ENCODE peak calls at places on chromosome 4, in eight cellular contexts. N is iris pigment epithelial cell, S is HFFc6, V is PC-3, L is ELR, Q is lower lobe of right lung, O is WTC11, W is fibroblast of mammary gland. T is an unnamed sample.

GRCh38 chr4:102809190-102809589 is 18.2 kb downstream of the UBE2D3 start:
- DNase-seq in W (no peak), N (no peak), V (no peak), O (no peak), L (no peak), Q (no peak), S (no peak), T (no peak)

GRCh38 chr4:104677122-104677521 is 182.4 kb upstream of the CXXC4 start:
- DNase-seq in V (no peak), O (no peak), N (no peak), W (no peak), L (no peak), S (no peak), Q (no peak), T (no peak)

GRCh38 chr4:75745192-75745591 is 20.8 kb downstream of the USO1 start:
- DNase-seq in L (peak), S (peak), V (no peak), O (no peak), Q (no peak), W (peak), N (peak), T (no peak)

GRCh38 chr4:80610845-80611244 is 275.3 kb downstream of the CFAP299 start:
- DNase-seq in O (no peak), W (peak), V (no peak), Q (no peak), N (peak), L (peak), S (peak), T (peak)

GRCh38 chr4:20825493-20825892 is 125.2 kb downstream of the PACRGL start:
- DNase-seq in S (no peak), V (no peak), N (no peak), W (no peak), Q (no peak), L (no peak), O (no peak), T (no peak)

GRCh38 chr4:140395668-140396067 is 22.2 kb downstream of the SCOC start:
- DNase-seq in W (peak), Q (no peak), V (peak), L (no peak), N (no peak), S (no peak), O (no peak), T (peak)

GRCh38 chr4:8907596-8908205 is 36.1 kb upstream of the HMX1 start:
- DNase-seq in Q (peak), S (no peak), V (no peak), L (no peak), W (no peak), O (no peak), N (no peak), T (no peak)

GRCh38 chr4:85092943-85093342 is 126.5 kb upstream of the WDFY3 start:
- DNase-seq in W (no peak), N (no peak), O (no peak), Q (no peak), L (no peak), S (no peak), V (no peak), T (peak)

GRCh38 chr4:37008199-37008598 is 236.3 kb upstream of the NWD2 start:
- DNase-seq in Q (no peak), S (no peak), L (no peak), V (peak), N (peak), O (no peak), W (no peak), T (peak)

GRCh38 chr4:90979551-90979950 is 852.4 kb downstream of the CCSER1 start:
- DNase-seq in Q (no peak), O (no peak), N (no peak), V (no peak), W (no peak), L (no peak), S (no peak), T (peak)

GRCh38 chr4:76950846-76951321 is 1.3 kb downstream of the SEPTIN11 start:
- DNase-seq in N (peak), O (no peak), L (peak), W (peak), S (peak), V (peak), Q (peak), T (peak)

GRCh38 chr4:98506462-98507132 is 151.8 kb downstream of the TSPAN5 start:
- DNase-seq in W (no peak), L (peak), Q (no peak), V (no peak), S (no peak), N (no peak), O (peak), T (peak)

GRCh38 chr4:109256847-109257246 is 45.6 kb downstream of the COL25A1 start:
- DNase-seq in O (no peak), L (no peak), N (no peak), S (no peak), W (no peak), V (no peak), Q (no peak), T (no peak)

GRCh38 chr4:76301068-76301774 is 5.3 kb upstream of the STBD1 start:
- DNase-seq in Q (no peak), V (peak), N (peak), W (peak), L (peak), S (peak), O (no peak), T (peak)

GRCh38 chr4:152981842-152982241 is 45.7 kb downstream of the FHDC1 start:
- DNase-seq in N (no peak), Q (no peak), W (no peak), S (no peak), V (no peak), O (no peak), L (no peak), T (no peak)

GRCh38 chr4:145805490-145805889 is 125.5 kb downstream of the C4orf51 start:
- DNase-seq in O (peak), N (peak), W (no peak), V (no peak), L (peak), Q (no peak), S (no peak), T (no peak)

GRCh38 chr4:110629780-110630500 is 7.1 kb upstream of the PITX2 start:
- DNase-seq in V (no peak), W (no peak), O (no peak), Q (no peak), N (peak), L (no peak), S (no peak), T (no peak)

GRCh38 chr4:157217708-157218107 is 2.8 kb upstream of the GRIA2 start:
- DNase-seq in L (peak), N (peak), O (no peak), S (no peak), W (peak), V (peak), Q (no peak), T (peak)

GRCh38 chr4:114512595-114513295 is 85.9 kb upstream of the UGT8 start:
- DNase-seq in L (peak), W (no peak), S (no peak), V (peak), O (no peak), N (no peak), Q (no peak), T (peak)

GRCh38 chr4:8410641-8411271 is 29.8 kb downstream of the ACOX3 start:
- DNase-seq in V (peak), S (peak), Q (peak), W (peak), N (peak), O (peak), L (peak), T (peak)

GRCh38 chr4:150342945-150343344 is 239.0 kb upstream of the MAB21L2 start:
- DNase-seq in S (no peak), O (no peak), L (no peak), W (no peak), N (no peak), V (no peak), Q (no peak), T (no peak)

GRCh38 chr4:79576480-79576803 is 168.4 kb upstream of the GK2 start:
- DNase-seq in L (peak), V (peak), Q (no peak), O (no peak), S (no peak), W (peak), N (peak), T (peak)

T was measured in DMS53.